ENCODE peak calls at places on chromosome 20, in five cellular contexts. Z is HepG2, B is SK-N-SH, J is K562, A is GM12878. H is an unnamed sample.

GRCh38 chr20:44901972-44902371 is 7.9 kb upstream of the PABPC1L start:
- DNase-seq in Z (no peak), B (no peak), J (no peak), A (no peak), H (no peak)

GRCh38 chr20:3374296-3374695 is 33.2 kb downstream of the DNAAF9 start:
- DNase-seq in Z (no peak), B (no peak), J (no peak), A (no peak), H (no peak)

GRCh38 chr20:2742431-2742830 is 49.9 kb downstream of the EBF4 start:
- DNase-seq in Z (no peak), B (no peak), J (no peak), A (no peak), H (no peak)

GRCh38 chr20:46588532-46589509 is 38.4 kb upstream of the OCSTAMP start:
- DNase-seq in Z (no peak), B (no peak), J (no peak), A (no peak), H (no peak)

GRCh38 chr20:23608251-23608846 is 2.6 kb upstream of the CST9 start:
- DNase-seq in Z (peak; percentile 44), B (no peak), J (no peak), A (no peak), H (no peak)

GRCh38 chr20:62362991-62363919 is 3.9 kb downstream of the LAMA5 start:
- DNase-seq in Z (no peak), B (peak; percentile 60), J (no peak), A (no peak), H (no peak)

GRCh38 chr20:56808732-56809131 is 179.6 kb downstream of the TFAP2C start:
- DNase-seq in Z (no peak), B (no peak), J (no peak), A (no peak), H (no peak)

GRCh38 chr20:54254596-54254995 is 46.7 kb downstream of the PFDN4 start:
- DNase-seq in Z (no peak), B (no peak), J (no peak), A (no peak), H (no peak)

GRCh38 chr20:46592580-46593362 is 42.3 kb upstream of the OCSTAMP start:
- DNase-seq in Z (peak; percentile 36), B (no peak), J (no peak), A (no peak), H (peak; percentile 19)

GRCh38 chr20:38873050-38873581 is 53.1 kb upstream of the FAM83D start:
- DNase-seq in Z (no peak), B (no peak), J (no peak), A (peak; percentile 91), H (no peak)

DNA sequence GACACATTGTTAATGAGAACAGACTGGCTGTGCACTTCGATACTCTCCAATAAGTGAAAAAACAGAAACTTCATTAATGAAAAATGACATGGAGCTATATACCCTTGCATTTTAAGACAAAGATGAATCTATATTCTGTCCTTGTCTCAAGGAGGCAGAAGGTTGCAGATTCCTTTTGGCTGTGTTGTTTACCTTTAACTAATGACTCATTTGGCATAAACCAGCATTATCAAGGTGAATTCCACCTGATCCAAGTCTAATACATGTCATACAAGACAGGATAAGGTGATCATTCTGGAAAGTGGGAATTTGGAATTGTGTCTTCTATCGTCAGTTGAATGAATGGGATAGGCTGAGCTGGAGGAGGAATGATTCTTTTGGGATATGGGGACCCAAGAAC is 192.9 kb downstream of the PLCB4 start:
- DNase-seq in Z (no peak), B (no peak), J (no peak), A (no peak), H (no peak)
- H3K79me2 ChIP-seq in Z (no peaks in the 10 kb centered on the region), B (no peaks in the 10 kb centered on the region), J (no peaks in the 10 kb centered on the region), A (no peaks in the 10 kb centered on the region), H (no peaks in the 10 kb centered on the region)

GRCh38 chr20:63976980-63977391 is 2.5 kb downstream of the SAMD10 start:
- DNase-seq in Z (no peak), B (peak; percentile 9), J (no peak), A (no peak), H (no peak)

GRCh38 chr20:63972312-63973159 is 2.8 kb upstream of the ZNF512B start:
- DNase-seq in Z (peak; percentile 69), B (peak; percentile 2), J (no peak), A (no peak), H (no peak)

GRCh38 chr20:63973636-63974401 is 4.1 kb upstream of the ZNF512B start:
- DNase-seq in Z (peak; percentile 86), B (peak; percentile 95), J (peak; percentile 84), A (no peak), H (peak; percentile 62)

GRCh38 chr20:63973160-63973479 is 3.4 kb upstream of the ZNF512B start:
- DNase-seq in Z (no peak), B (no peak), J (no peak), A (no peak), H (no peak)

GRCh38 chr20:63974402-63975200 is 4.8 kb downstream of the SAMD10 start:
- DNase-seq in Z (no peak), B (peak; percentile 14), J (no peak), A (no peak), H (no peak)
- TF ChIP-seq ZBTB33 in Z (no peak), B (no peak), J (no peak), A (no peak), H (no peak)

DNA sequence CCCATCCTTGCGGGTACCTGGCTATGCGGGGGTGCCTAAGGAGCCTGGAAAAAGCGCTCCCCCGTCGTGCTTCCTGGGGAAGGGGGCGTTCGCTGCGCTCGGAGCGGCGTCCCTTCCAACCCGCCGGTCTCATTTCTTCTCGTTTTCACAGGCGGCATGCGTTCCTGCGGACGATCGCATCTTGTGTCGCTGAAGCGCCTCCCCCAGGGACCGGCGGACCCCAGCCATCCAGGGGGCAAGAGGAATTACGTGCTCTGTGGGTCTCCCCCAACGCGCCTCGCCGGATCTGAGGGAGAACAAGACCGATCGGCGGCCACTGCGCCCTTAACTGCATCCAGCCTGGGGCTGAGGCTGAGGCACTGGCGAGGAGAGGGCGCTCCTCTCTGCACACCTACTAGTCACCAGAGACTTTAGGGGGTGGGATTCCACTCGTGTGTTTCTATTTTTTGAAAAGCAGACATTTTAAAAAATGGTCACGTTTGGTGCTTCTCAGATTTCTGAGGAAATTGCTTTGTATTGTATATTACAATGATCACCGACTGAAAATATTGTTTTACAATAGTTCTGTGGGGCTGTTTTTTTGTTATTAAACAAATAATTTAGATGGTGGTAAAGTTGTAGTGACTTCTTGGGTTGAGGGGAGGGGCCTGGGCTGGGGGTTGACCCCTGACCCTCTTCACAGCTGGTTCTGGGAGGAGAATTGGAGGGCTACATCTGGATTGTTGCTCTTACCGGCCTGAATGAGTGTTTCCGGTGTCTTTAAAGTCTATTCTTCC is 1.0 kb downstream of the ID1 start:
- DNase-seq in Z (peak; percentile 47), B (peak; percentile 52), J (peak; percentile 48), A (no peak), H (no peak)
- TF ChIP-seq CTCF in Z (peak; percentile 26), B (no peak), J (no peak), A (no peak), H (no peak)

GRCh38 chr20:58665606-58666005 is 14.5 kb downstream of the STX16 start:
- DNase-seq in Z (no peak), B (no peak), J (no peak), A (no peak), H (no peak)
- H3K79me2 ChIP-seq in Z (peaks cover 53% of the 10 kb centered on the region), B (peaks cover 83% of the 10 kb centered on the region), J (peaks cover 44% of the 10 kb centered on the region), A (peaks cover 26% of the 10 kb centered on the region), H (peaks cover 77% of the 10 kb centered on the region)

GRCh38 chr20:11813106-11813890 is 104.4 kb upstream of the BTBD3 start:
- DNase-seq in Z (no peak), B (no peak), J (no peak), A (no peak), H (no peak)

GRCh38 chr20:11814276-11814675 is 103.4 kb upstream of the BTBD3 start:
- DNase-seq in Z (no peak), B (no peak), J (no peak), A (no peak), H (no peak)

GRCh38 chr20:11807070-11807741 is 110.5 kb upstream of the BTBD3 start:
- DNase-seq in Z (no peak), B (no peak), J (no peak), A (no peak), H (no peak)

DNA sequence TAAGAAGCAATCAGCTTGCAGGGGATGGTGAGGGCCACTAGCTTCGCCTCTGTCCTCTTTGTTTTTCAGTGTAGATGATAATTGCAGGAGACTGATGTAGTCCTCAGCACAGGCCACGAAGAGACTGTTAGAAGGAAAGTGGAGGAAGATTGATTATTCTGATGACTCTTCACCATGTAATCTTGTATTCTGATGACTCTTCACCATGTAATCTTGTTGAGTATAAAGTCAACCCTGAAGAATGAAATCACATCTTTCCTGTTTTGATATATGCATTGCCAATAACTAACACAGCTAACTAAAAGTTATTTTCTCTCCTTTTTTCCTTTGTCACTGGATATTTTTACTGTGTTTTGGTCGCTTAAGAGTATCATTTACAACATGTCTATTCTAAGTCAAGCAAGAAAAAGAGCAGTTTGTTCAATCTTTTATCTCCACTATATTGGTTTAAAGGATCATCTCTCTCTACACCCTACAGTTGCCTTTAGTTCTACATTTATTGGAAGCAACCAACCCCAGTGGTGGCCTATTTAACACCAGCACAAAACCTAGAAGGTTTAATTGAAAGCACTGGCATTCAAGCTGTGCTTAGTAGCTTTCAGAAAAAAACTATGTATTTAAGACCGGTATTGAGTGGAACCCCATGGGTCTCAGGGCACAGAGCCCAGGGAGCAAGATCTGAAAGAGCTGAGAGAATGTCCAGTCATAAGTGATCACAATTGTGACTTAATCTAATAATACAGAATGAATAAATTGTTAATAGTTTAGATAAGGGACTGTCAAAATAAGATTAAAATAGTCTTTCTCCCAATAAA is 107.2 kb upstream of the BTBD3 start:
- DNase-seq in Z (no peak), B (no peak), J (no peak), A (no peak), H (no peak)
- TF ChIP-seq ZBTB33 in Z (no peak), B (no peak), J (no peak), A (no peak), H (no peak)

DNA sequence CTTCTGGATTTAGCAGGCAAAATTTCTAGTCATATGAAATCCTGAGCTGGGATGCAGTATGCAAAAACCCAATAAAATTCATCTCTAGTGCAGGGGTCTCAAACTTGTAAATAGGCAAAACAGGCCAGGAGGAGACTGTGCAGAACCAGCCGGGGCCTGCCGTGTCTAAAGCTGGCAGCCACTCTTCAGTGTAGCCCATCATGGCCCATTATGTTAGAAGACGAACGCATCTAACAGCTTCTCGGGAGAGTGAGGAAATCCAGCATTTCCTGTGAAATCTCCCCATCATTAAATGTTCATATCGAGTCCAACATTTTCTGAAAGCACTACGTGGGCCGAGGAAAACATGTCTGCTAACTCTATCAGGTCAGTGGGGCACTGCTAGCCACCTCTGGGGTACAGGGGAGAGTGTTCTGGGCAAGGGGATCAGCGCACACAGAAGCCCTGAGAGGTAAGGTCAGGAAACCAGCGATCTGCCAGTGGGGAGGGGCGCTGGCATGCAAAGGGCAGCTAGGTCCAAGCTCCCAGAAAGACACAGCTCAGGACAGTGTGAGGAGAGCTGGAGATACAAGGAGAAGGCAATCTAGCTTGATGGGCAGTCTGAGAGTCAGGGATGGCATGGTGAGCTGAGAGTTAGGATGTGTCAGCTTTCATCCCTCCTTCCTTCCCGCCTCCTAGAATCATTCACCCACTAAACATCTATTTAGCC is 144.2 kb downstream of the PREX1 start:
- DNase-seq in Z (no peak), B (no peak), J (no peak), A (no peak), H (no peak)
- TF ChIP-seq CTCF in Z (no peak), B (no peak), J (no peak), A (no peak), H (no peak)

GRCh38 chr20:24668384-24668702 is 198.9 kb downstream of the SYNDIG1 start:
- DNase-seq in Z (no peak), B (no peak), J (no peak), A (no peak), H (no peak)
- H3K79me2 ChIP-seq in Z (no peaks in the 10 kb centered on the region), B (no peaks in the 10 kb centered on the region), J (no peaks in the 10 kb centered on the region), A (no peaks in the 10 kb centered on the region), H (no peaks in the 10 kb centered on the region)

H was measured in HCT116.